ENCODE peak calls at places on chromosome 7, in nine cellular contexts. O, U, B, Y, G, S, K, E and A are unnamed samples.

GRCh38 chr7:70016044-70016770 is 417.9 kb downstream of the AUTS2 start:
- DNase-seq in K (peak), G (no peak), E (peak), B (peak), U (peak), Y (no peak), O (peak), S (peak), A (no peak)

GRCh38 chr7:50633414-50633710 is 68.2 kb upstream of the DDC start:
- DNase-seq in G (no peak), E (no peak), O (no peak), U (no peak), Y (no peak), K (no peak), B (no peak), S (no peak), A (no peak)

GRCh38 chr7:117559391-117559790 is 79.6 kb downstream of the CFTR start:
- DNase-seq in S (no peak), Y (no peak), B (no peak), E (no peak), G (no peak), U (no peak), K (no peak), O (no peak), A (no peak)

GRCh38 chr7:88072036-88072714 is 138.1 kb downstream of the ADAM22 start:
- DNase-seq in U (no peak), E (no peak), B (no peak), O (no peak), G (no peak), K (no peak), S (no peak), Y (no peak), A (no peak)

GRCh38 chr7:151311294-151311864 is 30.2 kb upstream of the NUB1 start:
- DNase-seq in U (peak), B (no peak), G (no peak), Y (no peak), E (peak), S (no peak), O (no peak), K (peak), A (no peak)

GRCh38 chr7:50681451-50682045 is 101.1 kb downstream of the GRB10 start:
- DNase-seq in U (no peak), K (no peak), B (no peak), O (no peak), E (no peak), G (no peak), S (no peak), Y (no peak), A (no peak)

GRCh38 chr7:159022238-159022993 is 122.3 kb downstream of the VIPR2 start:
- DNase-seq in K (peak), Y (no peak), U (peak), G (no peak), O (no peak), B (no peak), S (no peak), E (peak), A (no peak)

GRCh38 chr7:150940446-150941102 is 37.5 kb downstream of the KCNH2 start:
- DNase-seq in U (no peak), E (no peak), Y (no peak), O (peak), G (no peak), S (no peak), B (no peak), K (no peak), A (no peak)

GRCh38 chr7:66145404-66145843 is 30.8 kb downstream of the CRCP start:
- DNase-seq in O (no peak), B (no peak), K (no peak), S (peak), G (no peak), U (no peak), E (no peak), Y (peak), A (no peak)